ENCODE peak calls at places on chromosomes 12 and 14, in four cellular contexts. One of them, this sample, is unnamed.

GRCh38 chr12:130097342-130097741 is 64.9 kb upstream of the FZD10 start:
- DNase-seq in AG04450: no peak
- DNase-seq in Calu3: no peak
- DNase-seq in mammary epithelial cell: no peak
- DNase-seq in this sample: no peak

GRCh38 chr14:101233391-101233790 is 327.9 kb upstream of the DIO3 start:
- DNase-seq in AG04450: no peak
- DNase-seq in Calu3: no peak
- DNase-seq in mammary epithelial cell: no peak
- DNase-seq in this sample: no peak

GRCh38 chr12:113912761-113913295 is 53.3 kb downstream of the RBM19 start:
- DNase-seq in AG04450: peak
- DNase-seq in Calu3: peak
- DNase-seq in mammary epithelial cell: peak
- DNase-seq in this sample: peak

GRCh38 chr14:37985826-37986470 is 221.8 kb upstream of the SSTR1 start:
- DNase-seq in AG04450: peak
- DNase-seq in Calu3: peak
- DNase-seq in mammary epithelial cell: no peak
- DNase-seq in this sample: peak

GRCh38 chr14:75702107-75702506 is 41.1 kb downstream of the TTLL5 start:
- DNase-seq in AG04450: no peak
- DNase-seq in Calu3: no peak
- DNase-seq in mammary epithelial cell: no peak
- DNase-seq in this sample: no peak

GRCh38 chr14:73243341-73243740 is 6.0 kb downstream of the PAPLN start:
- DNase-seq in AG04450: no peak
- DNase-seq in Calu3: no peak
- DNase-seq in mammary epithelial cell: no peak
- DNase-seq in this sample: no peak

GRCh38 chr14:101019541-101019940 is 116.0 kb upstream of the RTL1 start:
- DNase-seq in AG04450: no peak
- DNase-seq in Calu3: no peak
- DNase-seq in mammary epithelial cell: no peak
- DNase-seq in this sample: no peak

GRCh38 chr14:68975667-68976066 is 3.4 kb downstream of the ACTN1 start:
- DNase-seq in AG04450: no peak
- DNase-seq in Calu3: no peak
- DNase-seq in mammary epithelial cell: peak
- DNase-seq in this sample: peak

GRCh38 chr12:125143491-125143890 is 78.3 kb downstream of the AACS start:
- DNase-seq in AG04450: no peak
- DNase-seq in Calu3: no peak
- DNase-seq in mammary epithelial cell: no peak
- DNase-seq in this sample: no peak

GRCh38 chr14:23704890-23705289 is 68.7 kb downstream of the DHRS2 start:
- DNase-seq in AG04450: no peak
- DNase-seq in Calu3: no peak
- DNase-seq in mammary epithelial cell: no peak
- DNase-seq in this sample: peak

GRCh38 chr14:63594455-63595372 is 47.0 kb downstream of the WDR89 start:
- DNase-seq in AG04450: no peak
- DNase-seq in Calu3: no peak
- DNase-seq in mammary epithelial cell: no peak
- DNase-seq in this sample: no peak

GRCh38 chr12:40315375-40315774 is 90.6 kb downstream of the LRRK2 start:
- DNase-seq in AG04450: no peak
- DNase-seq in Calu3: no peak
- DNase-seq in mammary epithelial cell: no peak
- DNase-seq in this sample: no peak

GRCh38 chr14:67575684-67576083 is 24.4 kb downstream of the PIGH start:
- DNase-seq in AG04450: no peak
- DNase-seq in Calu3: peak
- DNase-seq in mammary epithelial cell: no peak
- DNase-seq in this sample: no peak

GRCh38 chr14:74241611-74242005 is 2.4 kb downstream of the VSX2 start:
- DNase-seq in AG04450: no peak
- DNase-seq in Calu3: no peak
- DNase-seq in mammary epithelial cell: no peak
- DNase-seq in this sample: no peak

GRCh38 chr14:51014625-51015024 is 70.3 kb upstream of the PYGL start:
- DNase-seq in AG04450: no peak
- DNase-seq in Calu3: no peak
- DNase-seq in mammary epithelial cell: no peak
- DNase-seq in this sample: peak

GRCh38 chr12:52246720-52247621 is 13.9 kb downstream of the KRT7 start:
- DNase-seq in AG04450: no peak
- DNase-seq in Calu3: peak
- DNase-seq in mammary epithelial cell: no peak
- DNase-seq in this sample: peak

GRCh38 chr14:100438678-100439592 is 115.8 kb downstream of the SLC25A47 start:
- DNase-seq in AG04450: peak
- DNase-seq in Calu3: peak
- DNase-seq in mammary epithelial cell: peak
- DNase-seq in this sample: peak

GRCh38 chr14:89911018-89911919 is 43.3 kb downstream of the EFCAB11 start:
- DNase-seq in AG04450: no peak
- DNase-seq in Calu3: peak
- DNase-seq in mammary epithelial cell: no peak
- DNase-seq in this sample: peak

GRCh38 chr12:132574271-132574996 is 35.9 kb downstream of the LRCOL1 start:
- DNase-seq in AG04450: no peak
- DNase-seq in Calu3: no peak
- DNase-seq in mammary epithelial cell: no peak
- DNase-seq in this sample: no peak

GRCh38 chr14:56741325-56741724 is 69.0 kb downstream of the OTX2 start:
- DNase-seq in AG04450: no peak
- DNase-seq in Calu3: no peak
- DNase-seq in mammary epithelial cell: no peak
- DNase-seq in this sample: no peak

GRCh38 chr12:51862947-51863346 is 14.4 kb upstream of the FIGNL2 start:
- DNase-seq in AG04450: no peak
- DNase-seq in Calu3: no peak
- DNase-seq in mammary epithelial cell: no peak
- DNase-seq in this sample: no peak

GRCh38 chr14:32611752-32612151 is 282.7 kb downstream of the AKAP6 start:
- DNase-seq in AG04450: peak
- DNase-seq in Calu3: no peak
- DNase-seq in mammary epithelial cell: peak
- DNase-seq in this sample: peak

GRCh38 chr14:32933943-32934890 is 4.5 kb upstream of the NPAS3 start:
- DNase-seq in AG04450: no peak
- DNase-seq in Calu3: peak
- DNase-seq in mammary epithelial cell: peak
- DNase-seq in this sample: no peak

GRCh38 chr14:23930742-23931141 is 22.8 kb upstream of the DHRS4 start:
- DNase-seq in AG04450: no peak
- DNase-seq in Calu3: no peak
- DNase-seq in mammary epithelial cell: no peak
- DNase-seq in this sample: no peak

GRCh38 chr12:107468182-107468581 is 217.4 kb upstream of the PWP1 start:
- DNase-seq in AG04450: no peak
- DNase-seq in Calu3: no peak
- DNase-seq in mammary epithelial cell: no peak
- DNase-seq in this sample: no peak

GRCh38 chr14:23160924-23161522 is 22.4 kb downstream of the SLC7A8 start:
- DNase-seq in AG04450: peak
- DNase-seq in Calu3: no peak
- DNase-seq in mammary epithelial cell: peak
- DNase-seq in this sample: peak

GRCh38 chr12:2641209-2641608 is 153.6 kb upstream of the FKBP4 start:
- DNase-seq in AG04450: no peak
- DNase-seq in Calu3: peak
- DNase-seq in mammary epithelial cell: no peak
- DNase-seq in this sample: peak

GRCh38 chr12:129467289-129467688 is 436.5 kb downstream of the TMEM132D start:
- DNase-seq in AG04450: no peak
- DNase-seq in Calu3: no peak
- DNase-seq in mammary epithelial cell: no peak
- DNase-seq in this sample: no peak

GRCh38 chr12:2613674-2614073 is 181.1 kb upstream of the FKBP4 start:
- DNase-seq in AG04450: peak
- DNase-seq in Calu3: no peak
- DNase-seq in mammary epithelial cell: peak
- DNase-seq in this sample: peak

GRCh38 chr12:121983546-121984205 is 38.0 kb upstream of the BCL7A start:
- DNase-seq in AG04450: no peak
- DNase-seq in Calu3: no peak
- DNase-seq in mammary epithelial cell: no peak
- DNase-seq in this sample: no peak

GRCh38 chr12:107007421-107007820 is 20.5 kb upstream of the MTERF2 start:
- DNase-seq in AG04450: no peak
- DNase-seq in Calu3: no peak
- DNase-seq in mammary epithelial cell: no peak
- DNase-seq in this sample: no peak

GRCh38 chr14:48391661-48392060 is 716.3 kb upstream of the MDGA2 start:
- DNase-seq in AG04450: no peak
- DNase-seq in Calu3: no peak
- DNase-seq in mammary epithelial cell: no peak
- DNase-seq in this sample: no peak

GRCh38 chr12:52311282-52311643 is 9.9 kb downstream of the KRT83 start:
- DNase-seq in AG04450: no peak
- DNase-seq in Calu3: no peak
- DNase-seq in mammary epithelial cell: no peak
- DNase-seq in this sample: no peak

GRCh38 chr12:81245458-81245857 is 167.6 kb downstream of the ACSS3 start:
- DNase-seq in AG04450: no peak
- DNase-seq in Calu3: no peak
- DNase-seq in mammary epithelial cell: no peak
- DNase-seq in this sample: no peak

GRCh38 chr12:77837876-77838291 is 7.2 kb downstream of the NAV3 start:
- DNase-seq in AG04450: no peak
- DNase-seq in Calu3: no peak
- DNase-seq in mammary epithelial cell: no peak
- DNase-seq in this sample: no peak

GRCh38 chr14:102464846-102465341 is 44.7 kb downstream of the ANKRD9 start:
- DNase-seq in AG04450: no peak
- DNase-seq in Calu3: no peak
- DNase-seq in mammary epithelial cell: no peak
- DNase-seq in this sample: no peak
- TF ChIP-seq CTCF in AG04450: no peak
- TF ChIP-seq CTCF in Calu3: no peak
- TF ChIP-seq CTCF in mammary epithelial cell: no peak
- TF ChIP-seq CTCF in this sample: no peak

GRCh38 chr12:7162691-7163114 is 26.8 kb upstream of the PEX5 start:
- DNase-seq in AG04450: no peak
- DNase-seq in Calu3: peak
- DNase-seq in mammary epithelial cell: peak
- DNase-seq in this sample: peak
- TF ChIP-seq CTCF in AG04450: peak
- TF ChIP-seq CTCF in Calu3: peak
- TF ChIP-seq CTCF in mammary epithelial cell: peak
- TF ChIP-seq CTCF in this sample: peak

GRCh38 chr12:57489157-57489641 is 1.3 kb downstream of the MARS1 start:
- DNase-seq in AG04450: no peak
- DNase-seq in Calu3: no peak
- DNase-seq in mammary epithelial cell: no peak
- DNase-seq in this sample: no peak

GRCh38 chr12:57487055-57487596 is 742 bp upstream of the MARS1 start:
- DNase-seq in AG04450: no peak
- DNase-seq in Calu3: no peak
- DNase-seq in mammary epithelial cell: no peak
- DNase-seq in this sample: no peak

GRCh38 chr12:57488397-57489156 is 709 bp downstream of the MARS1 start:
- DNase-seq in AG04450: no peak
- DNase-seq in Calu3: no peak
- DNase-seq in mammary epithelial cell: no peak
- DNase-seq in this sample: no peak

GRCh38 chr12:57485695-57486094 is 2.2 kb upstream of the MARS1 start:
- DNase-seq in AG04450: no peak
- DNase-seq in Calu3: no peak
- DNase-seq in mammary epithelial cell: no peak
- DNase-seq in this sample: no peak

DNA sequence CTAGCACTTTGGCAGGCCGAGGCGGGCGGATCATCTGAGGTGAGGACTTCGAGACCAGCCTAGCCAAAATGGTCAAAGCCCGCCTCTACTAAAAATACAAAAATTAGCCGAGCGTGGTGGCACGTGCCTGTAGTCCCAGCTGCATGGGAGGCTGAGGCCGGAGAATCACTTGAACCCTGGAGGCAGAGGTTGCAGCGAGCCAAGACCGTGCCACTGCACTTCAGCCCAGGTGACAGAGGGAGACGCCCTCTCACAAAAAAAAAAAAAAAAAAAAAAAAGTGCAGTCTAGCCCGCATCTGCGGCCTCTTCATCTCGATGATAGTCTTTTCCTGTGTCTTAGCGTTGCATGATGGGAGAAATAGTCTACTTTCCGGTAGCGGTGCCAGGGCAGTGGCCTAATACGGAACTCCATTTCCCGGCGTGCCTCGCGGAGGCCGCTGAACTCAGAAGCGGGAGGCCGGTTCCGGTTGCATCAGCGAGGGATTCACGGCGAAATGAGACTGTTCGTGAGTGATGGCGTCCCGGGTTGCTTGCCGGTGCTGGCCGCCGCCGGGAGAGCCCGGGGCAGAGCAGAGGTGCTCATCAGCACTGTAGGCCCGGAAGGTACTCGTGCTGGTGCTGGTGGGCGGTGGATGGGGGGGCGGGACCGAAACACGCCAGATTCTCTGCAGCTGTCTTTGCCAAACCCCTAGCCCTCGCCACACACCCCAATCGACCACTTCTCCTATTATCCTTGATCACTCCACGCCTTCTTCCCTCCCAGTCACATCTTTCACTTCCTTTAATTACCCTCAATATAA is at the start of gene MARS1:
- DNase-seq in AG04450: peak
- DNase-seq in Calu3: peak
- DNase-seq in mammary epithelial cell: peak
- DNase-seq in this sample: peak
- TF ChIP-seq CTCF in AG04450: no peak
- TF ChIP-seq CTCF in Calu3: no peak
- TF ChIP-seq CTCF in mammary epithelial cell: no peak
- TF ChIP-seq CTCF in this sample: no peak

GRCh38 chr14:65531148-65531547 is 118.6 kb downstream of the FUT8 start:
- DNase-seq in AG04450: no peak
- DNase-seq in Calu3: no peak
- DNase-seq in mammary epithelial cell: no peak
- DNase-seq in this sample: no peak

GRCh38 chr14:65533736-65534404 is 121.3 kb downstream of the FUT8 start:
- DNase-seq in AG04450: no peak
- DNase-seq in Calu3: no peak
- DNase-seq in mammary epithelial cell: no peak
- DNase-seq in this sample: no peak

GRCh38 chr14:65536781-65537423 is 124.4 kb downstream of the FUT8 start:
- DNase-seq in AG04450: no peak
- DNase-seq in Calu3: no peak
- DNase-seq in mammary epithelial cell: no peak
- DNase-seq in this sample: no peak
- TF ChIP-seq CTCF in AG04450: no peak
- TF ChIP-seq CTCF in Calu3: no peak
- TF ChIP-seq CTCF in mammary epithelial cell: no peak
- TF ChIP-seq CTCF in this sample: no peak